ENCODE peak calls at places on chromosomes 4 and X, in ten cellular contexts. T, Y, Q, W, D, J, G, H, F and B are unnamed samples.

GRCh38 chrX:23637187-23637586 is 30.1 kb upstream of the PRDX4 start:
- DNase-seq in F (no peak), J (no peak), Q (no peak), T (no peak), W (no peak), Y (no peak), H (no peak), G (no peak), D (no peak), B (no peak)

GRCh38 chr4:16636304-16636703 is 262.1 kb downstream of the LDB2 start:
- DNase-seq in G (no peak), J (no peak), Y (no peak), F (no peak), T (no peak), W (no peak), H (no peak), D (no peak), Q (no peak), B (no peak)

GRCh38 chr4:5032825-5033224 is 13.6 kb upstream of the CYTL1 start:
- DNase-seq in W (no peak), D (no peak), Q (no peak), T (no peak), H (no peak), G (no peak), F (no peak), J (no peak), Y (no peak), B (no peak)

GRCh38 chrX:19709812-19710518 is 177.4 kb downstream of the SH3KBP1 start:
- DNase-seq in D (no peak), H (no peak), T (no peak), Y (peak), Q (no peak), J (no peak), W (no peak), G (no peak), F (no peak), B (no peak)

GRCh38 chr4:161359491-161359890 is 804.3 kb downstream of the FSTL5 start:
- DNase-seq in Y (no peak), W (no peak), D (no peak), Q (no peak), F (no peak), J (no peak), H (no peak), T (no peak), G (no peak), B (no peak)

GRCh38 chrX:154809939-154810665 is 4.8 kb upstream of the MPP1 start:
- DNase-seq in G (no peak), H (no peak), W (no peak), T (no peak), F (no peak), D (no peak), Q (no peak), Y (peak), J (no peak), B (no peak)

GRCh38 chrX:358651-359143 is 28.0 kb downstream of the PPP2R3B start:
- DNase-seq in Y (no peak), W (no peak), G (no peak), D (peak), T (no peak), Q (peak), J (no peak), H (no peak), F (no peak), B (no peak)

GRCh38 chr4:77777135-77777777 is 41.9 kb downstream of the CNOT6L start:
- DNase-seq in W (no peak), Y (no peak), H (no peak), J (no peak), T (no peak), D (no peak), Q (no peak), F (no peak), G (no peak), B (no peak)

GRCh38 chr4:61027939-61028338 is 172.2 kb upstream of the ADGRL3 start:
- DNase-seq in J (no peak), G (no peak), F (no peak), H (no peak), T (no peak), Y (no peak), Q (no peak), W (no peak), D (no peak), B (no peak)

GRCh38 chr4:26206339-26206738 is 114.5 kb upstream of the RBPJ start:
- DNase-seq in G (no peak), T (no peak), Q (no peak), F (peak), J (no peak), H (no peak), W (no peak), D (no peak), Y (peak), B (no peak)

GRCh38 chrX:50036481-50036880 is 114.1 kb downstream of the CLCN5 start:
- DNase-seq in T (no peak), H (no peak), Q (no peak), D (no peak), Y (no peak), G (no peak), W (no peak), F (no peak), J (no peak), B (no peak)

GRCh38 chrX:40094900-40095587 is 2.7 kb downstream of the BCOR start:
- DNase-seq in J (no peak), W (no peak), Q (no peak), D (no peak), T (no peak), G (no peak), F (no peak), H (no peak), Y (peak), B (no peak)

GRCh38 chr4:141180991-141181760 is 39.5 kb upstream of the ZNF330 start:
- DNase-seq in F (no peak), G (no peak), W (no peak), Y (peak), T (no peak), D (no peak), J (no peak), Q (no peak), H (no peak), B (no peak)

GRCh38 chr4:106624674-106625073 is 256.1 kb upstream of the GIMD1 start:
- DNase-seq in D (no peak), G (no peak), J (no peak), H (no peak), Y (peak), T (no peak), Q (no peak), W (no peak), F (no peak), B (no peak)

GRCh38 chr4:2071252-2071911 is 12.3 kb downstream of the NAT8L start:
- DNase-seq in J (no peak), W (no peak), T (no peak), G (peak), D (peak), H (no peak), F (no peak), Y (no peak), Q (peak), B (no peak)

GRCh38 chr4:20297800-20298199 is 46.1 kb downstream of the SLIT2 start:
- DNase-seq in G (no peak), W (no peak), J (no peak), Q (no peak), D (no peak), Y (no peak), T (no peak), F (no peak), H (no peak), B (no peak)

GRCh38 chrX:11171956-11172355 is 60.8 kb downstream of the HCCS start:
- DNase-seq in H (no peak), G (no peak), T (no peak), Y (no peak), D (no peak), W (no peak), Q (no peak), J (no peak), F (no peak), B (no peak)

GRCh38 chr4:108941914-108942379 is 179.1 kb upstream of the ETNPPL start:
- DNase-seq in H (no peak), T (no peak), G (no peak), Q (no peak), Y (no peak), D (no peak), F (no peak), J (no peak), W (no peak), B (no peak)

GRCh38 chr4:45294464-45294863 is 568.1 kb upstream of the GNPDA2 start:
- DNase-seq in J (no peak), T (no peak), Q (no peak), Y (no peak), W (no peak), D (no peak), F (no peak), G (no peak), H (no peak), B (no peak)

GRCh38 chr4:125323547-125324100 is 8.9 kb downstream of the FAT4 start:
- DNase-seq in Q (no peak), G (no peak), Y (peak), W (no peak), H (no peak), D (no peak), T (no peak), J (no peak), F (no peak), B (no peak)

GRCh38 chrX:3820170-3820569 is 106.7 kb upstream of the PRKX start:
- DNase-seq in F (no peak), H (no peak), Y (peak), D (no peak), J (no peak), T (no peak), W (no peak), G (no peak), Q (no peak), B (no peak)

GRCh38 chr4:10225096-10225495 is 108.5 kb upstream of the WDR1 start:
- DNase-seq in H (no peak), G (no peak), D (no peak), W (no peak), J (no peak), Q (no peak), T (no peak), F (no peak), Y (no peak), B (no peak)

GRCh38 chrX:38313190-38313589 is 14.1 kb downstream of the RPGR start:
- DNase-seq in Y (peak), F (no peak), J (no peak), Q (no peak), H (no peak), D (no peak), G (no peak), T (no peak), W (no peak), B (no peak)

GRCh38 chrX:129780441-129781105 is 824 bp downstream of the SASH3 start:
- DNase-seq in Y (no peak), T (no peak), H (no peak), Q (no peak), G (no peak), D (no peak), W (no peak), J (no peak), F (no peak), B (no peak)

GRCh38 chr4:186032259-186032658 is 36.7 kb upstream of the TLR3 start:
- DNase-seq in F (no peak), D (no peak), W (no peak), Q (no peak), T (no peak), H (no peak), G (no peak), J (no peak), Y (no peak), B (no peak)

GRCh38 chr4:90137545-90137944 is 10.4 kb downstream of the CCSER1 start:
- DNase-seq in Y (no peak), W (no peak), J (no peak), Q (no peak), G (no peak), D (no peak), T (no peak), H (no peak), F (no peak), B (no peak)

GRCh38 chrX:20515841-20516461 is 249.2 kb upstream of the RPS6KA3 start:
- DNase-seq in J (no peak), Y (peak), Q (no peak), D (no peak), H (no peak), F (no peak), G (no peak), W (no peak), T (no peak), B (no peak)

GRCh38 chr4:145878501-145879435 is 59.9 kb downstream of the ZNF827 start:
- DNase-seq in F (no peak), D (no peak), G (no peak), T (no peak), J (no peak), W (no peak), H (no peak), Y (peak), Q (no peak), B (no peak)

GRCh38 chr4:149995134-149995756 is 83.0 kb upstream of the DCLK2 start:
- DNase-seq in Y (no peak), D (no peak), F (no peak), J (no peak), Q (no peak), T (no peak), W (no peak), G (no peak), H (no peak), B (no peak)

GRCh38 chrX:141619336-141619735 is 29.8 kb downstream of the SPANXA2 start:
- DNase-seq in W (no peak), G (no peak), H (no peak), F (no peak), J (no peak), Q (no peak), T (no peak), D (no peak), Y (peak), B (no peak)

GRCh38 chr4:154868423-154869194 is 87.5 kb downstream of the RBM46 start:
- DNase-seq in Y (no peak), G (no peak), T (no peak), J (no peak), Q (no peak), D (no peak), H (no peak), F (no peak), W (no peak), B (no peak)

GRCh38 chrX:80648023-80648422 is 161.7 kb downstream of the BRWD3 start:
- DNase-seq in J (no peak), H (no peak), W (no peak), Q (no peak), Y (peak), G (no peak), D (no peak), T (no peak), F (no peak), B (no peak)

GRCh38 chrX:2584216-2584615 is 83.4 kb upstream of the DHRSX start:
- DNase-seq in W (no peak), F (no peak), D (no peak), Q (no peak), T (no peak), Y (no peak), J (no peak), G (no peak), H (no peak), B (no peak)

GRCh38 chr4:140269369-140269768 is 104.1 kb upstream of the SCOC start:
- DNase-seq in F (no peak), G (no peak), W (no peak), Y (no peak), J (no peak), D (no peak), Q (no peak), H (no peak), T (no peak), B (no peak)

GRCh38 chr4:120830204-120830603 is 92.3 kb downstream of the PRDM5 start:
- DNase-seq in G (no peak), Q (peak), T (no peak), W (no peak), F (no peak), D (no peak), Y (no peak), H (no peak), J (no peak), B (no peak)

GRCh38 chr4:18214656-18215055 is 193.1 kb upstream of the LCORL start:
- DNase-seq in J (no peak), H (no peak), W (no peak), Q (no peak), Y (no peak), D (no peak), F (no peak), G (no peak), T (no peak), B (no peak)

GRCh38 chr4:152534541-152535231 is 1.2 kb downstream of the FBXW7 start:
- DNase-seq in J (peak), Y (peak), Q (peak), T (peak), G (peak), H (peak), D (peak), F (peak), W (peak), B (no peak)

GRCh38 chr4:148447672-148448071 is 5.5 kb upstream of the NR3C2 start:
- DNase-seq in W (no peak), F (no peak), Y (no peak), H (peak), J (no peak), Q (no peak), G (no peak), T (no peak), D (no peak), B (no peak)

GRCh38 chr4:150007512-150007911 is 70.7 kb upstream of the DCLK2 start:
- DNase-seq in Y (peak), W (no peak), G (no peak), T (no peak), D (no peak), F (no peak), J (no peak), Q (no peak), H (no peak), B (no peak)